ENCODE peak calls at places on chromosomes 13 and 19, in ten cellular contexts. U is brain microvascular endothelial cell; S is astrocyte; I is lower leg skin; P is CD8-positive, alpha-beta T cell; B is GM06990; Y is kidney epithelial cell; A is ovary; F is astrocyte of the spinal cord; N is heart right ventricle. W is an unnamed sample.

GRCh38 chr19:9531933-9532332 is 6.5 kb downstream of the ZNF426 start:
- DNase-seq in Y (no peak), S (no peak), B (no peak), N (no peak), A (no peak), F (no peak), P (no peak), I (no peak), U (peak), W (peak)

GRCh38 chr13:44380404-44381165 is 7.0 kb downstream of the SERP2 start:
- DNase-seq in B (no peak), U (peak), Y (no peak), A (no peak), I (no peak), S (peak), N (no peak), F (peak), P (no peak), W (no peak)

GRCh38 chr19:49923055-49924003 is 5.7 kb upstream of the ATF5 start:
- DNase-seq in A (no peak), P (no peak), U (no peak), N (no peak), S (no peak), I (no peak), B (no peak), Y (no peak), F (no peak), W (no peak)

GRCh38 chr19:4519521-4520277 is 1.4 kb upstream of the PLIN4 start:
- DNase-seq in I (no peak), F (no peak), B (no peak), U (no peak), P (no peak), N (peak), A (no peak), Y (no peak), S (no peak), W (no peak)

GRCh38 chr13:106349080-106349841 is 186.2 kb downstream of the EFNB2 start:
- DNase-seq in N (peak), F (peak), S (peak), P (no peak), A (peak), U (peak), Y (peak), B (no peak), I (no peak), W (peak)

GRCh38 chr19:50663280-50663790 is 14.1 kb downstream of the C19orf81 start:
- DNase-seq in S (no peak), P (no peak), B (no peak), I (no peak), A (no peak), N (no peak), Y (no peak), F (no peak), U (no peak), W (peak)

GRCh38 chr19:17103177-17103576 is 27.6 kb downstream of the MYO9B start:
- DNase-seq in I (no peak), S (no peak), B (no peak), N (no peak), F (peak), Y (no peak), U (peak), A (no peak), P (no peak), W (peak)

GRCh38 chr19:45693168-45693788 is 812 bp downstream of the QPCTL start:
- DNase-seq in S (peak), I (peak), Y (no peak), N (peak), A (peak), F (peak), U (peak), P (peak), B (peak), W (peak)

GRCh38 chr13:67880916-67881315 is 650.8 kb upstream of the PCDH9 start:
- DNase-seq in U (no peak), Y (no peak), N (no peak), B (no peak), A (no peak), F (peak), P (no peak), I (no peak), S (peak), W (no peak)

GRCh38 chr13:39353988-39354387 is 249.0 kb downstream of the LHFPL6 start:
- DNase-seq in N (no peak), F (peak), A (no peak), B (no peak), Y (no peak), I (no peak), P (no peak), S (peak), U (peak), W (peak)

GRCh38 chr19:40217921-40218890 is at the start of gene TTC9B:
- DNase-seq in A (no peak), U (no peak), Y (no peak), P (peak), B (peak), S (no peak), N (no peak), I (no peak), F (no peak), W (no peak)

GRCh38 chr19:16016226-16017137 is 59.8 kb upstream of the TPM4 start:
- DNase-seq in A (no peak), P (no peak), B (no peak), F (no peak), U (no peak), Y (no peak), N (no peak), S (no peak), I (no peak), W (no peak)

GRCh38 chr19:6551607-6552450 is 21.0 kb downstream of the TNFSF9 start:
- DNase-seq in Y (no peak), A (no peak), F (no peak), P (peak), U (no peak), B (peak), I (no peak), N (no peak), S (peak), W (no peak)
- TF ChIP-seq CTCF in Y (peak), A (no peak), F (no peak), P (peak), U (no peak), B (peak), I (no peak), N (no peak), S (no peak), W (no peak)

DNA sequence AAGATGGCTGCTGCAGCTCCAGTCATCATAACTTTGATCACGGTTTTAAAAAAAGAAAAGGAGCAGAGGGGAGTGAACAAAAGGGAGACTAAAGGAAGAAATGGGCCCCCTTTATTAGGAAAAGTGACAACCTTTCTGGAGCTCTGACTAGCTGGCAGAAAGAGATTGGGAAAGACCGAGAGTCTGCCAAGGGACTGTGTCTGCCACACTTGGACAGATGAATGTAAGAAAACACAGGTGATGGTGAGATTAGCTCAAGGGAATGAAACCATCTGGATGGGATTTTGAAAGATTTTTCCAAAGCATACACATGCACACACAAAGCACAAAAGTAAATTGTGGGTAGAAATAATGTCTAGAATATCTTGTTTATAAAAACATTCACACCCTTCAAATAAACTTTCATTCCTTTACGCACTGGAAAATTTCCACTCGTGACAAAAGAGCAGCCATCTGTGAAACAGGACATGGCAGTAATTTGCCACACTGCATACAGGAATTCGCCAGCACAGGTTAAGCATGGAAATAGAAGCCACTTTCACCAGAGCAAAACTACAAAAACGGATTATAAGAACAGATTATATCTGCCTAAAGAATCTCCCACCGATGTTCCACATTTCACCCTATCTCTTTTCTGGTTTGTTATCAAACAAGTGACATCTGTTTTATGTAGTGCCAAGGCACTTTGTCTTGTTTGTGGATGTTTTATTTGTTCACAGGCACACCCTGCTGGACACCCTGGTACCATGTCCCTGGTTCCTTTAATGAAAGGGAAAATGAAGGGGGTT is 819.5 kb downstream of the DIAPH3 start:
- DNase-seq in F (no peak), P (no peak), N (no peak), Y (no peak), S (no peak), A (no peak), I (no peak), B (no peak), U (no peak), W (no peak)
- TF ChIP-seq CTCF in F (no peak), P (no peak), N (peak), Y (no peak), S (no peak), A (no peak), I (no peak), B (no peak), U (no peak), W (no peak)

GRCh38 chr19:48004236-48004635 is 9.8 kb downstream of the ELSPBP1 start:
- DNase-seq in S (no peak), Y (no peak), A (no peak), B (no peak), U (no peak), P (no peak), I (no peak), F (no peak), N (no peak), W (no peak)

GRCh38 chr19:48000846-48001245 is 6.4 kb downstream of the ELSPBP1 start:
- DNase-seq in B (no peak), N (no peak), S (no peak), I (no peak), U (no peak), F (no peak), Y (no peak), P (no peak), A (no peak), W (no peak)

GRCh38 chr19:48010932-48011758 is 16.7 kb downstream of the ELSPBP1 start:
- DNase-seq in A (no peak), P (no peak), S (no peak), B (no peak), U (no peak), I (no peak), F (no peak), N (no peak), Y (no peak), W (no peak)

GRCh38 chr19:48006762-48007161 is 12.3 kb downstream of the ELSPBP1 start:
- DNase-seq in N (no peak), P (no peak), Y (no peak), S (no peak), F (no peak), A (no peak), B (no peak), U (no peak), I (no peak), W (no peak)
- TF ChIP-seq CTCF in N (no peak), P (no peak), Y (no peak), S (no peak), F (peak), A (no peak), B (peak), U (peak), I (no peak), W (peak)

DNA sequence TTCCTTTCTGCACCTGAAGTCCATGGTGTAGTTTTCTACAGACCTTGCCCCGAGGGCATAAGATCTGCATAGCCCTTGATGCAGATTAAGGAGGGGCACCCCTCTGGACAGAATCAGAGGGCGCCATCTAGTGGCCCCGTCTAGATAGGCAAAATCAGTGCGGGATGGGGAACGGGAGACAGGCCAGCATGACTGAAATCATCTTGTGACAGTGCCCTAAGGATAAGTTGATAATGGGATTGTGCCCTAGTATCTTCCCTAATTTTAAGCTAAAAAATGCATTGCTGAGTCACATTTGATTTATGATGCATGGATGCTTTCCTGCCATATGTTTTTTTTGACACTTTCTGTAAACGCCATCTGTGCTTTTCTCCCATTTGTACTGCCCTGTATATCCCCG is 19.1 kb upstream of the GPI start:
- DNase-seq in Y (no peak), U (peak), A (peak), P (peak), B (no peak), N (peak), F (peak), I (peak), S (no peak), W (peak)
- TF ChIP-seq CTCF in Y (peak), U (peak), A (no peak), P (peak), B (peak), N (peak), F (peak), I (no peak), S (peak), W (peak)

GRCh38 chr13:75432045-75432444 is 49.9 kb downstream of the TBC1D4 start:
- DNase-seq in A (no peak), F (no peak), B (no peak), S (no peak), I (no peak), Y (no peak), N (no peak), U (no peak), P (no peak), W (peak)
- TF ChIP-seq CTCF in A (no peak), F (peak), B (peak), S (no peak), I (no peak), Y (no peak), N (peak), U (no peak), P (no peak), W (peak)

DNA sequence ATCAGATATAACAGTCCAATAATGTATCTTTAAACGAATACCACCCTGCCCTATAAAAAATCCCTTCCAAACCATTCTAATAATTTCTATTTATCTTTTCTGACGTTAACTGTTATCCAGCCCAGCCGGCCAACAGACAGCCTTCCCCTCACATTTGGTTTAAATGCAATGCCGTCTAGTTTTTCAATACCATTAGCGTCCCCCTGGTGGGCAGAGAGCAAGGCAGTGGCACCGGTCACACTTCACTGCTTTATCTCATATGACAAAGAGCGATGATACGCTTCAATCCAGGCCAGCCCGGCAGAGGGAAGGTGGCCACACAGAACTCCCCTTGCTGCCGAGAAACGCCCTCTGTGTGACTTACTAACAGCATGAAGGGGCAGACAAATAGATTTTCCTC is 402.1 kb upstream of the ZNF507 start:
- DNase-seq in Y (no peak), I (no peak), P (no peak), N (no peak), S (no peak), A (no peak), F (no peak), B (no peak), U (no peak), W (no peak)
- TF ChIP-seq CTCF in Y (no peak), I (no peak), P (no peak), N (peak), S (no peak), A (no peak), F (no peak), B (no peak), U (no peak), W (no peak)

GRCh38 chr13:33541962-33542308 is 256.4 kb upstream of the STARD13 start:
- DNase-seq in I (no peak), S (no peak), P (no peak), Y (no peak), F (no peak), A (no peak), B (no peak), U (no peak), N (no peak), W (no peak)

GRCh38 chr13:33542309-33543088 is 256.9 kb upstream of the STARD13 start:
- DNase-seq in Y (peak), N (peak), A (peak), I (peak), U (peak), P (peak), F (peak), B (peak), S (peak), W (peak)

GRCh38 chr13:33543089-33543459 is 257.5 kb upstream of the STARD13 start:
- DNase-seq in I (no peak), B (no peak), F (no peak), U (no peak), N (no peak), Y (no peak), P (no peak), A (no peak), S (no peak), W (no peak)

GRCh38 chr13:33544308-33544707 is 258.8 kb upstream of the STARD13 start:
- DNase-seq in N (no peak), F (no peak), S (no peak), Y (no peak), A (no peak), U (no peak), B (no peak), P (no peak), I (no peak), W (no peak)

DNA sequence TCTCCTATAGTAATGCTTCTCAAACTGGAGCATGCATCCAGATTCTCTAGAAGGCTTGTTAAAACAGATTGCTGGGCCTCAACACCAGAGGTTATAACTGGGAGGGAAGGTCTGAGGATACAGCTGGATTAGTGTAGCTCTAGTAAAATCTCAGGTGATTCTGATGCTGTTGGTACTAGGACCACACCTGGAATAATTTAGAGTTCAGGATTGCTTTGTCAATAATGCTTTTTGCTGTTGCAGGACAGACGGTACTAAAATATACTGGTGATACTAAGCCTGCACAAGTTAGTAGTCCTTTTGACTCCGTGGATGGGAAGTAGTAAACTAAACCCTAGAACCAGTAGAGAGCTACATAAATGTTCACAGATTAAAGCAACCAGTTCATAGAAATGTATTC is 258.1 kb upstream of the STARD13 start:
- DNase-seq in Y (no peak), F (no peak), S (no peak), A (no peak), B (no peak), I (no peak), U (no peak), N (no peak), P (no peak), W (no peak)
- TF ChIP-seq CTCF in Y (no peak), F (no peak), S (no peak), A (no peak), B (no peak), I (no peak), U (no peak), N (no peak), P (no peak), W (no peak)

GRCh38 chr19:13864513-13865242 is 12.3 kb upstream of the NANOS3 start:
- DNase-seq in B (no peak), I (no peak), U (no peak), Y (no peak), N (no peak), F (no peak), A (no peak), P (no peak), S (no peak), W (no peak)
- TF ChIP-seq CTCF in B (no peak), I (no peak), U (no peak), Y (no peak), N (no peak), F (no peak), A (no peak), P (no peak), S (no peak), W (no peak)

GRCh38 chr13:81610613-81611012 is 1269.7 kb upstream of the SPRY2 start:
- DNase-seq in B (no peak), I (no peak), U (no peak), S (no peak), Y (no peak), P (no peak), N (no peak), A (no peak), F (no peak), W (no peak)
- TF ChIP-seq CTCF in B (no peak), I (no peak), U (no peak), S (no peak), Y (peak), P (no peak), N (no peak), A (no peak), F (no peak), W (no peak)